ENCODE peak calls at places on chromosomes 1 and 21, in seven cellular contexts. H is astrocyte; R is dorsolateral prefrontal cortex; B is GM23248; N is CD8-positive, alpha-beta memory T cell; L is IMR-90; Z is astrocyte of the spinal cord. Y is an unnamed sample.

GRCh38 chr1:212545941-212546638 is 62.5 kb upstream of the ATF3 start:
- DNase-seq in H (no peak), R (no peak), B (peak), N (no peak), L (peak), Z (no peak), Y (no peak)

GRCh38 chr1:77796695-77797405 is 17.4 kb downstream of the MIGA1 start:
- DNase-seq in H (no peak), R (no peak), B (no peak), N (no peak), L (no peak), Z (no peak), Y (no peak)

GRCh38 chr1:113653741-113654140 is 105.5 kb downstream of the PHTF1 start:
- DNase-seq in H (no peak), R (no peak), B (no peak), N (no peak), L (no peak), Z (no peak), Y (no peak)

GRCh38 chr1:158286966-158287365 is 2.8 kb upstream of the CD1C start:
- DNase-seq in H (no peak), R (no peak), B (no peak), N (no peak), L (no peak), Z (no peak), Y (no peak)

GRCh38 chr1:173451981-173452380 is 25.2 kb upstream of the PRDX6 start:
- DNase-seq in H (peak), R (no peak), B (no peak), N (no peak), L (peak), Z (no peak), Y (no peak)

GRCh38 chr1:15945832-15946448 is 30.0 kb downstream of the ZBTB17 start:
- DNase-seq in H (no peak), R (no peak), B (no peak), N (no peak), L (no peak), Z (no peak), Y (no peak)

GRCh38 chr1:205576805-205577761 is 54.7 kb downstream of the ELK4 start:
- DNase-seq in H (no peak), R (no peak), B (no peak), N (no peak), L (no peak), Z (no peak), Y (no peak)

GRCh38 chr1:40978886-40979240 is 633 bp upstream of the CTPS1 start:
- DNase-seq in H (no peak), R (no peak), B (no peak), N (no peak), L (no peak), Z (no peak), Y (no peak)

GRCh38 chr1:53254011-53254640 is 15.8 kb upstream of the MAGOH start:
- DNase-seq in H (peak), R (no peak), B (peak), N (no peak), L (peak), Z (no peak), Y (no peak)

GRCh38 chr1:47870946-47871750 is 126.0 kb downstream of the TRABD2B start:
- DNase-seq in H (no peak), R (no peak), B (no peak), N (no peak), L (no peak), Z (no peak), Y (no peak)

DNA sequence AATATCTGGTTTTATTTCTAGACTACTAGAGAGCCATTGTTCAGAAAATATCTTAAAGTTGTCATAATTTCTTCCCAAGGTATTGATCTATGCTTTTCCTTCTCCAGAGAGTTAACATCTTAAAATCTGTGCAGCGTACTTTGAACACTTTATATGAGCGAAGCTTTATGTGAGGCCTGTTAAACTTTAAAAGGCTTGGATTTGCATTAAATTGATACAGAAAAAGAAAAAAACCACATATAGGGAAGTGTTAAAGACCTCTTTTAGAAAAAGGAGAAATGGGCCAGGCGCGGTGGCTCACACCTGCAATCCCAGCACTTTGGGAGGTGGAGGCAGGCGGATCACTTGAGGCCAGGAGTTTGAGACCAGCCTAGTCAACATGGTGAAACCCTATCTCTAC is 59.2 kb upstream of the MORC3 start:
- DNase-seq in H (no peak), R (no peak), B (no peak), N (no peak), L (no peak), Z (no peak), Y (no peak)
- H3K4me3 ChIP-seq in H (peak), R (peak), B (peak), N (peak), L (no peak), Z (no peak), Y (no peak)

DNA sequence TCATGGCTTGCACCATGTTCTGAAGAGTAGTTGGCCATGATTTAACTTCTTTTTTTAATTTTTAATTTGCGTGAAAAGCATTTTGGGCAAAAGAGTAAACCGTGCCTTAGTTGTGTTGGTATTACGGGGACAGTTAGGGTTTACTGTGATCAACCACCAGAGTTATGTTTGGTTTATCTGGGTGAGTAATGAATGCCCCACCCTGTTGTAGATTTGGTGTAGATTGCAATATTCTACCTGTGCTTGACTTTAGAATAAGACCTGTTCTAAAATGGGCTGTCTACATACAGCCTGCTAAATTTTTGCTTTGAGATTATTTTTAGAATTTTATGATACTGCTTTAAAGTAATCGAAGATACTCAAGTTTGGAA is 1.4 kb downstream of the USP25 start:
- DNase-seq in H (no peak), R (no peak), B (peak), N (no peak), L (no peak), Z (no peak), Y (no peak)
- H3K4me3 ChIP-seq in H (peak), R (peak), B (peak), N (peak), L (peak), Z (peak), Y (peak)

DNA sequence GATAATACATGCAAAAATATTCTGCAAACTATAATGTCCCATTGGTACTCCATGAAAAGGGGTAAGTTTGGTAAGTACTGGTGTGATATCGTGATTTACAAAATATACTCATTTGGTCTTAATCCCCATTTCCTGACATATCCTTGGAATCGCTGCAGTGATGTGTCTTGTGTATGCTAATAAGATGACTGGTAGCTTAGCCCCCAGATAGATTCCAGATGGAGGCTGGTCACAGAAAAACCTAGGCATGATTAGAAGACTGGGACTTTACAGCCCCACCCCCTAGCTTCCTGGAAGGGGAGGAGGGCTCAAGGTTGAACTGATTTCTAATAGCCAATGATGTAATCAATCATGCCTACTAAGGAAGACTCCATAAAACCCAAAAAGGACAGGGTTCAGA is 2.9 kb downstream of the VAMP4 start:
- DNase-seq in H (no peak), R (no peak), B (peak), N (no peak), L (peak), Z (no peak), Y (no peak)
- H3K4me3 ChIP-seq in H (no peak), R (no peak), B (no peak), N (no peak), L (no peak), Z (no peak), Y (no peak)

DNA sequence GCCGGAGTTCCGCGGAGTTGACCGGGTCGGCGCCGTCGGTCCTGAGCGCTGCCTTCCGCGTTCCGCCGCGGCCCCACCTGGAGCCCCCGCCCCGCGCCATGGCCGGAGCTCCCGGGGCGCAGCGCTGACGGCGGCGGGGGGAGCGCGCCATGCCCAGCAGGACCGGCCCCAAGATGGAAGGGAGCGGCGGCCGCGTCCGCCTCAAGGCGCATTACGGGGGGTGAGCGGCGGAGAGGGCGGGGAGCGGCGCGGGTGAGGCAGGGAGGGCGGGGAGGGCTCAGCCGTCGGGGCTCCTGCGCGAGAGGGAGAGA is 226 bp downstream of the PRKCZ start:
- DNase-seq in H (no peak), R (no peak), B (no peak), N (no peak), L (no peak), Z (no peak), Y (no peak)
- H3K4me3 ChIP-seq in H (no peak), R (peak), B (no peak), N (no peak), L (no peak), Z (no peak), Y (no peak)

DNA sequence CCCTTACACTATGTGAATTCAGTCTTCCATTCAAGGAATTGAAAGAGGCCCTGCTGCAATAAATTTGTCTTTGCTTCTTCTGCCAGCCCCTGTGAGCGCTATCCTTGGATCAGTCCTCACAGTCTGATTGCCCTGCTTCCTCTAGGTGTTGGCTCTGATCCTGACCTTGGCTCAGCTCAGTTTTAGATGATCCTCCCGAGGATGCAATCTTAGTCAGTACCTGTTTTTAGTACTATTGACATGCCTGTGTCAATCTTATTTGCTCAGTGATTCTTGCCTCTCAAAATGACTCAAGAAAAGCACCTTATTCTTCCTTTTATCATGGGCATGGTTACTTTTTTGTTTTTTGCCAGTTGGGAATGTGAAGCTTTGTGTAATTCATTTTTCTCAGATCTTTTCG is 101.4 kb upstream of the KCNK1 start:
- DNase-seq in H (no peak), R (no peak), B (no peak), N (no peak), L (no peak), Z (no peak), Y (no peak)
- H3K4me3 ChIP-seq in H (no peak), R (no peak), B (no peak), N (no peak), L (no peak), Z (no peak), Y (no peak)

DNA sequence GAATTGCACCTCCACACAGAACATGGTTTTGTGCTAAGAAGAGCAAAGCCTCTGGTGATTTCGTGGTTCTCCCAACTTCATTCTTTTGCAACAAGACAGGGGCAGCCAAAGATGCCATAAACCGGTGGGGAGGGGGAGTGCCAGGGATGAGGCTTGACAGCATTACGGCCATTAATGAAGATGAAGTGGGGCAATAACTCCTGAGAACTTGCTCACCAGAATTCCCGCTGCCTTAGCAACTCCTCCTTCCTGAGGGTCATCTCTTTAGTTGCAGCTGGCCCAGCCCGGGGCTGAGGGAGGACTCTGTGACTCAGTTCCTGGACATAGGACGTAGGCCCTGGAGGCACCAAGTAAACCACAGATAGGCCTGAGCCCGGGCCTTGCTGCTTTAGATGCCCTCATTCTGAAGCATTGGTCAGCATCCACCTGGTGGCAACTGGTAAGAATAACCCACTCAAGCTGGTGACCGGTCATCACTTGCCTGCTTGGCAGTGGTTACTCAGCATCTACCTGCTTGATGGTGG is 330.2 kb downstream of the RRAGC start:
- DNase-seq in H (no peak), R (no peak), B (peak), N (no peak), L (no peak), Z (no peak), Y (no peak)
- H3K4me3 ChIP-seq in H (no peak), R (no peak), B (no peak), N (no peak), L (no peak), Z (no peak), Y (no peak)

GRCh38 chr1:73162576-73162975 is 880.2 kb upstream of the NEGR1 start:
- DNase-seq in H (peak), R (no peak), B (no peak), N (no peak), L (no peak), Z (peak), Y (no peak)
- H3K4me3 ChIP-seq in H (no peak), R (no peak), B (no peak), N (no peak), L (no peak), Z (no peak), Y (no peak)